ENCODE peak calls at places on chromosomes 1 and 21, in seven cellular contexts. B is stimulated activated CD4-positive, alpha-beta T cell treated with anti-CD3 and anti-CD28 coated beads, Interleukin-1b, Interleukin-23, amount 100 ng/mL, for 24 hours; X is NCI-H1417; A is activated CD4-positive, alpha-beta memory T cell treated with anti-CD3 and anti-CD28 coated beads, Interleukin-2, amount 10 ng/mL, durations not matched to agents 7 days and 5 days; E is substantia nigra; Y is EL; P is amygdala. L is an unnamed sample.

GRCh38 chr1:244094880-244095522 is 43.9 kb downstream of the ZBTB18 start:
- DNase-seq in B (no peak), X (no peak), A (no peak), E (no peak), Y (no peak), P (no peak), L (no peak)

GRCh38 chr1:16232316-16232710 is 4.7 kb downstream of the CPLANE2 start:
- DNase-seq in B (no peak), X (no peak), A (no peak), E (no peak), Y (no peak), P (no peak), L (no peak)

GRCh38 chr1:166903232-166903631 is 27.2 kb upstream of the TADA1 start:
- DNase-seq in B (no peak), X (no peak), A (no peak), E (no peak), Y (no peak), P (no peak), L (no peak)

GRCh38 chr1:70486676-70487470 is 75.8 kb downstream of the CTH start:
- DNase-seq in B (no peak), X (no peak), A (no peak), E (no peak), Y (peak), P (no peak), L (no peak)

GRCh38 chr1:234865171-234866006 is 255.4 kb upstream of the IRF2BP2 start:
- DNase-seq in B (no peak), X (no peak), A (no peak), E (no peak), Y (no peak), P (no peak), L (no peak)

GRCh38 chr21:33894736-33895288 is 20.8 kb downstream of the ATP5PO start:
- DNase-seq in B (peak), X (peak), A (peak), E (peak), Y (peak), P (peak), L (peak)

GRCh38 chr1:63739452-63739851 is 34.4 kb upstream of the ROR1 start:
- DNase-seq in B (no peak), X (no peak), A (no peak), E (no peak), Y (no peak), P (no peak), L (no peak)

GRCh38 chr1:89990976-89991831 is 3.7 kb upstream of the ZNF326 start:
- DNase-seq in B (no peak), X (no peak), A (no peak), E (no peak), Y (no peak), P (no peak), L (no peak)

GRCh38 chr1:102891868-102892625 is 216.3 kb downstream of the COL11A1 start:
- DNase-seq in B (no peak), X (no peak), A (no peak), E (no peak), Y (peak), P (no peak), L (no peak)

GRCh38 chr1:189606795-189607476 is 870.7 kb downstream of the BRINP3 start:
- DNase-seq in B (no peak), X (no peak), A (no peak), E (no peak), Y (peak), P (no peak), L (no peak)

GRCh38 chr1:91725961-91726704 is 159.8 kb downstream of the TGFBR3 start:
- DNase-seq in B (no peak), X (no peak), A (no peak), E (no peak), Y (peak), P (no peak), L (no peak)

GRCh38 chr1:31573261-31573660 is 3.1 kb upstream of the TINAGL1 start:
- DNase-seq in B (no peak), X (no peak), A (peak), E (no peak), Y (no peak), P (no peak), L (no peak)

GRCh38 chr1:110288111-110288510 is 51.1 kb upstream of the RBM15 start:
- DNase-seq in B (no peak), X (no peak), A (no peak), E (no peak), Y (peak), P (no peak), L (no peak)

GRCh38 chr1:21891621-21892479 is 45.3 kb downstream of the HSPG2 start:
- DNase-seq in B (no peak), X (no peak), A (no peak), E (no peak), Y (no peak), P (no peak), L (no peak)

GRCh38 chr1:25169168-25169567 is 63.1 kb downstream of the SYF2 start:
- DNase-seq in B (no peak), X (no peak), A (no peak), E (no peak), Y (no peak), P (no peak), L (no peak)

GRCh38 chr1:32763221-32763620 is 53.9 kb downstream of the YARS1 start:
- DNase-seq in B (no peak), X (no peak), A (no peak), E (no peak), Y (no peak), P (no peak), L (no peak)

GRCh38 chr21:34020005-34020847 is 53.2 kb upstream of the MRPS6 start:
- DNase-seq in B (no peak), X (peak), A (no peak), E (no peak), Y (no peak), P (no peak), L (no peak)

GRCh38 chr1:93129507-93130099 is 50.5 kb downstream of the MTF2 start:
- DNase-seq in B (no peak), X (no peak), A (no peak), E (no peak), Y (no peak), P (no peak), L (no peak)

GRCh38 chr1:25431495-25432363 is 1.0 kb downstream of the MACO1 start:
- DNase-seq in B (no peak), X (peak), A (no peak), E (no peak), Y (peak), P (no peak), L (no peak)

GRCh38 chr1:86530211-86530610 is 16.7 kb upstream of the CLCA4 start:
- DNase-seq in B (no peak), X (no peak), A (no peak), E (no peak), Y (no peak), P (no peak), L (no peak)

GRCh38 chr1:55506686-55507577 is 291.8 kb upstream of the USP24 start:
- DNase-seq in B (no peak), X (no peak), A (no peak), E (no peak), Y (peak), P (no peak), L (no peak)

GRCh38 chr1:3320246-3321152 is 134.0 kb upstream of the ARHGEF16 start:
- DNase-seq in B (no peak), X (no peak), A (no peak), E (no peak), Y (no peak), P (no peak), L (no peak)

GRCh38 chr21:42440187-42440792 is 36.6 kb downstream of the UBASH3A start:
- DNase-seq in B (no peak), X (no peak), A (no peak), E (no peak), Y (no peak), P (no peak), L (no peak)

GRCh38 chr1:184574588-184574987 is 180.1 kb downstream of the EDEM3 start:
- DNase-seq in B (no peak), X (peak), A (no peak), E (no peak), Y (no peak), P (no peak), L (no peak)

GRCh38 chr1:89087241-89087640 is 22.2 kb upstream of the GBP1 start:
- DNase-seq in B (no peak), X (no peak), A (no peak), E (no peak), Y (no peak), P (no peak), L (no peak)

GRCh38 chr1:23116216-23116836 is 52.3 kb downstream of the LUZP1 start:
- DNase-seq in B (no peak), X (no peak), A (no peak), E (no peak), Y (no peak), P (no peak), L (no peak)

GRCh38 chr1:65804584-65804983 is 11.9 kb downstream of the PDE4B start:
- DNase-seq in B (no peak), X (no peak), A (no peak), E (no peak), Y (no peak), P (no peak), L (no peak)

GRCh38 chr1:3481836-3482589 is 27.5 kb downstream of the ARHGEF16 start:
- DNase-seq in B (no peak), X (no peak), A (no peak), E (no peak), Y (peak), P (no peak), L (no peak)

GRCh38 chr1:234585333-234586055 is 24.5 kb downstream of the IRF2BP2 start:
- DNase-seq in B (no peak), X (no peak), A (no peak), E (no peak), Y (peak), P (no peak), L (no peak)

L was measured in stimulated activated CD8-positive, alpha-beta memory T cell treated with anti-CD3 and anti-CD28 coated beads, Interleukin-15, amount 100 ng/mL, for 48 hours.